ENCODE peak calls at places on chromosomes 1 and 21, in seven cellular contexts. N is HCT116, P is psoas muscle, G is A549, O is pancreas, B is heart right ventricle, Y is breast epithelium. L is an unnamed sample. For H3K4me1, the result is how much of the 10 kb centered on the place peaks cover.

GRCh38 chr21:44955803-44956175 is 16.0 kb downstream of the SLX9 start:
- DNase-seq in N (no peak), P (peak), G (no peak), O (no peak), B (no peak), Y (no peak), L (no peak)

GRCh38 chr1:2428490-2428889 is 16.1 kb upstream of the PEX10 start:
- DNase-seq in N (no peak), P (no peak), G (no peak), O (no peak), B (no peak), Y (peak), L (no peak)

GRCh38 chr1:100423832-100424337 is 71.6 kb downstream of the CDC14A start:
- DNase-seq in N (no peak), P (no peak), G (no peak), O (no peak), B (no peak), Y (no peak), L (no peak)

GRCh38 chr1:35660581-35661473 is 19.5 kb upstream of the PSMB2 start:
- DNase-seq in N (no peak), P (no peak), G (no peak), O (no peak), B (no peak), Y (no peak), L (no peak)

GRCh38 chr1:210582186-210582981 is 253.7 kb downstream of the HHAT start:
- DNase-seq in N (no peak), P (no peak), G (no peak), O (no peak), B (no peak), Y (no peak), L (no peak)

GRCh38 chr1:85451236-85451830 is 13.6 kb downstream of the DDAH1 start:
- DNase-seq in N (peak), P (no peak), G (no peak), O (no peak), B (no peak), Y (no peak), L (no peak)

GRCh38 chr1:12591267-12591938 is 26.6 kb downstream of the DHRS3 start:
- DNase-seq in N (no peak), P (peak), G (no peak), O (no peak), B (peak), Y (peak), L (peak)

GRCh38 chr1:194341587-194341986 is 1155.2 kb upstream of the B3GALT2 start:
- DNase-seq in N (no peak), P (no peak), G (no peak), O (no peak), B (no peak), Y (no peak), L (no peak)

GRCh38 chr1:208312706-208313105 is 68.5 kb upstream of the PLXNA2 start:
- DNase-seq in N (no peak), P (no peak), G (no peak), O (no peak), B (no peak), Y (no peak), L (no peak)

GRCh38 chr1:240101737-240102136 is 10.1 kb downstream of the FMN2 start:
- DNase-seq in N (no peak), P (no peak), G (no peak), O (no peak), B (no peak), Y (no peak), L (no peak)

GRCh38 chr1:54965624-54966340 is 14.6 kb upstream of the TMEM61 start:
- DNase-seq in N (peak), P (peak), G (no peak), O (no peak), B (peak), Y (no peak), L (peak)

GRCh38 chr1:156151093-156151688 is 2.2 kb upstream of the SEMA4A start:
- DNase-seq in N (no peak), P (no peak), G (no peak), O (no peak), B (no peak), Y (no peak), L (no peak)

GRCh38 chr1:10635992-10636391 is 160.5 kb downstream of the CASZ1 start:
- DNase-seq in N (no peak), P (no peak), G (no peak), O (no peak), B (peak), Y (peak), L (peak)

GRCh38 chr21:38680401-38680800 is 125.3 kb upstream of the ETS2 start:
- DNase-seq in N (no peak), P (no peak), G (no peak), O (no peak), B (no peak), Y (no peak), L (no peak)

GRCh38 chr21:19507682-19508260 is 1104.2 kb upstream of the TMPRSS15 start:
- DNase-seq in N (no peak), P (no peak), G (no peak), O (no peak), B (no peak), Y (no peak), L (no peak)

GRCh38 chr1:198892065-198892464 is 253.2 kb downstream of the PTPRC start:
- DNase-seq in N (no peak), P (no peak), G (no peak), O (no peak), B (no peak), Y (no peak), L (no peak)

GRCh38 chr1:16340673-16341072 is 11.6 kb downstream of the FBXO42 start:
- DNase-seq in N (no peak), P (no peak), G (no peak), O (no peak), B (no peak), Y (no peak), L (no peak)

GRCh38 chr1:220879509-220880366 is 495 bp downstream of the HLX start:
- DNase-seq in N (no peak), P (peak), G (peak), O (no peak), B (peak), Y (no peak), L (no peak)

GRCh38 chr1:61448934-61449368 is 276.0 kb downstream of the TM2D1 start:
- DNase-seq in N (no peak), P (peak), G (no peak), O (peak), B (peak), Y (peak), L (peak)

GRCh38 chr21:46599251-46599572 is 5.7 kb downstream of the S100B start:
- DNase-seq in N (no peak), P (no peak), G (no peak), O (no peak), B (no peak), Y (no peak), L (no peak)

GRCh38 chr1:55168353-55168752 is 46.8 kb downstream of the USP24 start:
- DNase-seq in N (no peak), P (no peak), G (no peak), O (no peak), B (no peak), Y (no peak), L (no peak)

GRCh38 chr1:225766967-225767413 is 10.6 kb upstream of the SRP9 start:
- DNase-seq in N (no peak), P (peak), G (no peak), O (no peak), B (no peak), Y (peak), L (peak)

GRCh38 chr21:25934771-25935224 is 200.0 kb downstream of the GABPA start:
- DNase-seq in N (no peak), P (peak), G (peak), O (peak), B (peak), Y (peak), L (peak)

GRCh38 chr1:165960881-165961280 is 133.5 kb downstream of the UCK2 start:
- DNase-seq in N (no peak), P (no peak), G (no peak), O (no peak), B (no peak), Y (no peak), L (no peak)

GRCh38 chr1:171014878-171015277 is 75.8 kb upstream of the FMO3 start:
- DNase-seq in N (no peak), P (no peak), G (no peak), O (no peak), B (no peak), Y (no peak), L (no peak)

GRCh38 chr1:30822966-30823581 is 65.5 kb upstream of the LAPTM5 start:
- DNase-seq in N (no peak), P (no peak), G (no peak), O (no peak), B (no peak), Y (peak), L (no peak)

GRCh38 chr21:37276377-37276776 is 9.2 kb upstream of the VPS26C start:
- DNase-seq in N (no peak), P (no peak), G (no peak), O (no peak), B (no peak), Y (no peak), L (no peak)

GRCh38 chr1:228465571-228466146 is 21.5 kb upstream of the RNF187 start:
- DNase-seq in N (no peak), P (no peak), G (no peak), O (no peak), B (no peak), Y (no peak), L (no peak)

GRCh38 chr1:51916587-51917405 is 38.3 kb upstream of the NRDC start:
- DNase-seq in N (no peak), P (no peak), G (no peak), O (no peak), B (no peak), Y (no peak), L (no peak)

GRCh38 chr1:226455843-226456242 is 48.0 kb upstream of the PARP1 start:
- DNase-seq in N (no peak), P (no peak), G (no peak), O (no peak), B (no peak), Y (no peak), L (no peak)

GRCh38 chr1:206030714-206031113 is 7.0 kb upstream of the CTSE start:
- DNase-seq in N (peak), P (peak), G (peak), O (peak), B (peak), Y (peak), L (peak)

GRCh38 chr1:41416081-41416480 is 54.8 kb downstream of the FOXO6 start:
- DNase-seq in N (no peak), P (no peak), G (no peak), O (no peak), B (no peak), Y (no peak), L (no peak)

GRCh38 chr1:222794656-222795474 is 20.0 kb upstream of the DISP1 start:
- DNase-seq in N (no peak), P (no peak), G (no peak), O (no peak), B (no peak), Y (no peak), L (no peak)

GRCh38 chr1:68327414-68327813 is 95.1 kb upstream of the WLS start:
- DNase-seq in N (no peak), P (no peak), G (no peak), O (no peak), B (no peak), Y (no peak), L (peak)

GRCh38 chr1:36384542-36385409 is 948 bp downstream of the STK40 start:
- DNase-seq in N (peak), P (peak), G (no peak), O (peak), B (peak), Y (peak), L (peak)

GRCh38 chr1:65997693-65998092 is 205.0 kb downstream of the PDE4B start:
- DNase-seq in N (no peak), P (no peak), G (no peak), O (no peak), B (no peak), Y (no peak), L (no peak)
- TF ChIP-seq CTCF in N (no peak), P (no peak), G (no peak), O (no peak), B (no peak), Y (no peak), L (no peak)

GRCh38 chr1:246569248-246570238 is 3.3 kb downstream of the CNST start:
- DNase-seq in N (no peak), P (no peak), G (no peak), O (no peak), B (no peak), Y (no peak), L (no peak)

GRCh38 chr1:246566808-246567154 is 525 bp downstream of the CNST start:
- DNase-seq in N (no peak), P (no peak), G (peak), O (no peak), B (no peak), Y (peak), L (peak)

GRCh38 chr1:246566128-246566807 is at the start of the genes CNST and TFB2M:
- DNase-seq in N (peak), P (peak), G (peak), O (peak), B (peak), Y (peak), L (peak)

GRCh38 chr1:246565751-246566127 is 322 bp downstream of the TFB2M start:
- DNase-seq in N (no peak), P (no peak), G (no peak), O (no peak), B (no peak), Y (no peak), L (no peak)

GRCh38 chr1:246567258-246568235 is 1.3 kb downstream of the CNST start:
- DNase-seq in N (no peak), P (no peak), G (no peak), O (no peak), B (no peak), Y (no peak), L (no peak)
- H3K4me1 ChIP-seq in N (under half), P (half or more), G (under half), O (under half), B (half or more), Y (under half), L (half or more)

DNA sequence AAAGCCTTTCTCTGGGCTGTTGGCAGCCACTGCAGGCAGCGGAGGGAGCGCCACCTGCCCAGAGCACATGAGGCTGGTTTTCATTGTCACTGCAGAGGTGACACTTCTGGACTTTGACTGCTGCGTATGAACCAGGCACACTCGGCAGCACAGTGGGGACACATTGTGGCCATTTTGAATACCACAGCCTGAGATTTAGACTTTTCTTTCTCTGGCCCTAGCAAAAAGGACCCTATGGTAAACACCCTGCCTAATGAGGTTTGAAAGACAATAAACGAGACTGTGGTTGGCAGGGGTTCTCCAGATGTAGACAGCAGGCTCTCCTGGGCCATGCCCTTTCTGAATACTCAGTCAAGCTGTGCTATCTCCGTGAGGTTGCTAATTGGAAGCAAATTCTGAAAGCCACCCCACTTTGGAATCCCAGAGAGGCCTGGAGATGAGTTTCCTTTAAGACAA is 12.0 kb upstream of the KCNE2 start:
- DNase-seq in N (peak), P (no peak), G (peak), O (peak), B (peak), Y (peak), L (peak)
- TF ChIP-seq CTCF in N (peak), P (peak), G (peak), O (peak), B (peak), Y (peak), L (peak)

GRCh38 chr1:8139383-8139782 is 113.3 kb upstream of the ERRFI1 start:
- DNase-seq in N (no peak), P (no peak), G (no peak), O (no peak), B (no peak), Y (no peak), L (no peak)
- H3K4me1 ChIP-seq in N (half or more), P (under half), G (under half), O (under half), B (under half), Y (under half), L (under half)

DNA sequence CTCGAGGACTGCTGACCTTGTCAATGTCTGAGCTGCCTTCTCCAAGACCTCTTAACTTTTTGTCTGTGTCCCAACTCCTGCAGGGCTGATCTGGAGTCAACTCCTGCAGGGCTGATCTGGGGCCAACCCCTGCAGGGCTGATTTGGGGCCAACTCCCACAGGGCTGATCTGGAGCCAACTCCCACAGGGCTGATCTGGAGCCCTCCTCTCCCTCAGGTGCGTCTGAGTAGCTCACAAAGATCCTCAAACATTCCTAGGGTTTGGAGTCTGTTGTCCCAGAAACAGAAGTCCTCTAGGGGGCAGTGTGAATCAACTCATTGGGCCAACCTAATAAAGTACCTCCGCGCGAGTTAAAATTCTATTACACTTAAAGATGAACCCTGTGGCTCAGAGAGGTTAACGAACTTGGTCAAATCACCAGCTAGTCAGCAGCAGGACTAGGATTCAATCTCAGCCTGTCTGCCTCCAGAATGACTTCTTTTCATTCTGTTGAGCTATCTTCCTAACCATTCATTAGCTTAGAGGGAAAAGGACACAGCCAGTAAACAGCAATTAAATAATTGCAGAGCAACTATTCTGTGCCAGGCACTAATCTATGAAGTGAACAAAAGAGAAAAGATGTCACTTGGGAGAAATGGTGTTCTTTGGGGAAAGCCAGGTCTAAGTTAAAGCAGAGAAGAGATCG is 17.2 kb upstream of the RLF start:
- DNase-seq in N (peak), P (no peak), G (peak), O (peak), B (no peak), Y (peak), L (no peak)
- TF ChIP-seq CTCF in N (peak), P (peak), G (peak), O (peak), B (peak), Y (peak), L (peak)

L was measured in gastrocnemius medialis.